ENCODE peak calls at places on chromosomes 6 and 20, in nine cellular contexts. Y is neural progenitor cell, A is PC-3, L is hepatocyte, Z is HCT116, S is SK-N-SH, G is GM23338, F is MM.1S, H is OCI-LY7. R is an unnamed sample.

GRCh38 chr20:21280496-21281016 is 22.6 kb upstream of the XRN2 start:
- DNase-seq in Y (no peak), A (no peak), L (no peak), Z (no peak), S (no peak), G (no peak), F (no peak), H (no peak), R (no peak)

GRCh38 chr6:6998194-6998569 is 109.6 kb upstream of the RREB1 start:
- DNase-seq in Y (no peak), A (no peak), L (no peak), Z (no peak), S (no peak), G (peak), F (no peak), H (no peak), R (peak)

GRCh38 chr6:97203343-97203742 is 79.7 kb downstream of the MMS22L start:
- DNase-seq in Y (peak), A (no peak), L (peak), Z (no peak), S (peak), G (no peak), F (no peak), H (no peak), R (no peak)

GRCh38 chr6:9540534-9541126 is 874.2 kb downstream of the TFAP2A start:
- DNase-seq in Y (peak), A (peak), L (peak), Z (peak), S (peak), G (peak), F (peak), H (peak), R (peak)

GRCh38 chr20:60584221-60584620 is 626.0 kb downstream of the CDH26 start:
- DNase-seq in Y (no peak), A (no peak), L (no peak), Z (no peak), S (no peak), G (no peak), F (no peak), H (no peak), R (peak)

GRCh38 chr6:73898599-73898998 is 202.6 kb downstream of the CD109 start:
- DNase-seq in Y (peak), A (peak), L (no peak), Z (no peak), S (no peak), G (peak), F (no peak), H (no peak), R (peak)

GRCh38 chr6:5174756-5175155 is 86.0 kb downstream of the LYRM4 start:
- DNase-seq in Y (no peak), A (no peak), L (no peak), Z (no peak), S (no peak), G (no peak), F (peak), H (peak), R (no peak)

GRCh38 chr6:53112404-53112803 is 36.2 kb downstream of the GCM1 start:
- DNase-seq in Y (no peak), A (peak), L (peak), Z (no peak), S (no peak), G (no peak), F (peak), H (no peak), R (no peak)

GRCh38 chr6:2505624-2506023 is 245.1 kb downstream of the MYLK4 start:
- DNase-seq in Y (peak), A (peak), L (no peak), Z (peak), S (peak), G (peak), F (no peak), H (peak), R (no peak)

GRCh38 chr20:41222703-41223102 is 85.4 kb downstream of the PLCG1 start:
- DNase-seq in Y (no peak), A (no peak), L (no peak), Z (no peak), S (no peak), G (no peak), F (no peak), H (no peak), R (peak)

GRCh38 chr20:38859070-38859690 is 53.7 kb downstream of the PPP1R16B start:
- DNase-seq in Y (no peak), A (no peak), L (no peak), Z (no peak), S (no peak), G (no peak), F (no peak), H (peak), R (no peak)

GRCh38 chr6:75350156-75350555 is 65.6 kb upstream of the TMEM30A start:
- DNase-seq in Y (no peak), A (no peak), L (no peak), Z (no peak), S (no peak), G (no peak), F (no peak), H (no peak), R (no peak)

GRCh38 chr6:89311853-89312531 is 3.1 kb downstream of the GABRR2 start:
- DNase-seq in Y (peak), A (peak), L (peak), Z (no peak), S (no peak), G (peak), F (no peak), H (peak), R (peak)

GRCh38 chr6:132820629-132821381 is 6.4 kb downstream of the RPS12 start:
- DNase-seq in Y (no peak), A (peak), L (no peak), Z (no peak), S (no peak), G (peak), F (no peak), H (peak), R (peak)
- TF ChIP-seq EZH2phosphoT487 in Y (no peak), A (no peak), L (no peak), Z (no peak), S (no peak), G (no peak), F (no peak), H (no peak), R (no peak)

GRCh38 chr6:39884696-39885095 is 49.6 kb downstream of the MOCS1 start:
- DNase-seq in Y (no peak), A (no peak), L (no peak), Z (no peak), S (no peak), G (no peak), F (no peak), H (no peak), R (peak)
- TF ChIP-seq EZH2phosphoT487 in Y (no peak), A (no peak), L (no peak), Z (no peak), S (no peak), G (no peak), F (no peak), H (no peak), R (no peak)

GRCh38 chr20:62889871-62890270 is 28.2 kb upstream of the TCFL5 start:
- DNase-seq in Y (no peak), A (no peak), L (no peak), Z (no peak), S (no peak), G (no peak), F (no peak), H (no peak), R (no peak)

GRCh38 chr20:62889411-62889810 is 27.8 kb upstream of the TCFL5 start:
- DNase-seq in Y (no peak), A (no peak), L (no peak), Z (no peak), S (no peak), G (no peak), F (no peak), H (no peak), R (no peak)

GRCh38 chr20:62890444-62890843 is 28.8 kb upstream of the TCFL5 start:
- DNase-seq in Y (no peak), A (no peak), L (no peak), Z (no peak), S (no peak), G (no peak), F (no peak), H (no peak), R (no peak)

GRCh38 chr20:62892348-62893304 is 31.0 kb upstream of the TCFL5 start:
- DNase-seq in Y (no peak), A (no peak), L (no peak), Z (no peak), S (no peak), G (no peak), F (no peak), H (no peak), R (no peak)

DNA sequence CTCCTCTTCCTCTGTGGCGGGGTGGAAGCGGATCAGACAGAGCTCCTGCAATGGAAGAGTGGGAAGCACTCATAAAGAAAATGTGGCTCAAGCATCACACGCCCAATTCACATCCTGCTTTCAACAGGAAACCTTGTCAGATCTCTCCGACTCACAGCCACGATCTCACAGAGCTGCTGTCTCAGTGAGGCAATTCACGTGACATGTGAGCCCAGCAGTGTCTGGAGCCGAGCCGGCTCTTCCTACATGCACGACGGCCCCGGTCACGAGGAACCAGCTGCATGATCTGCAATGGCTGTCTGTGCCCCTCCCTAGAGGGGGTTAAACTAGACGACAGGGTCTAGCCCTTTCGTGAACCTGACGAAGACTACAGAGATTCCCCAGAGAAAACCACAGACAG is 29.5 kb upstream of the TCFL5 start:
- DNase-seq in Y (no peak), A (no peak), L (no peak), Z (no peak), S (no peak), G (no peak), F (no peak), H (no peak), R (peak)
- TF ChIP-seq EZH2phosphoT487 in Y (no peak), A (no peak), L (no peak), Z (no peak), S (no peak), G (no peak), F (no peak), H (no peak), R (no peak)

GRCh38 chr20:1417273-1417672 is 24.4 kb upstream of the FKBP1A start:
- DNase-seq in Y (no peak), A (peak), L (no peak), Z (peak), S (no peak), G (no peak), F (no peak), H (no peak), R (peak)

GRCh38 chr20:1418335-1418734 is 25.5 kb upstream of the FKBP1A start:
- DNase-seq in Y (no peak), A (peak), L (no peak), Z (no peak), S (no peak), G (no peak), F (no peak), H (no peak), R (peak)

GRCh38 chr20:1414982-1415381 is 22.1 kb upstream of the FKBP1A start:
- DNase-seq in Y (no peak), A (peak), L (no peak), Z (no peak), S (no peak), G (no peak), F (no peak), H (no peak), R (peak)

GRCh38 chr20:1417790-1418189 is 24.9 kb upstream of the FKBP1A start:
- DNase-seq in Y (no peak), A (no peak), L (no peak), Z (no peak), S (no peak), G (no peak), F (no peak), H (no peak), R (no peak)

DNA sequence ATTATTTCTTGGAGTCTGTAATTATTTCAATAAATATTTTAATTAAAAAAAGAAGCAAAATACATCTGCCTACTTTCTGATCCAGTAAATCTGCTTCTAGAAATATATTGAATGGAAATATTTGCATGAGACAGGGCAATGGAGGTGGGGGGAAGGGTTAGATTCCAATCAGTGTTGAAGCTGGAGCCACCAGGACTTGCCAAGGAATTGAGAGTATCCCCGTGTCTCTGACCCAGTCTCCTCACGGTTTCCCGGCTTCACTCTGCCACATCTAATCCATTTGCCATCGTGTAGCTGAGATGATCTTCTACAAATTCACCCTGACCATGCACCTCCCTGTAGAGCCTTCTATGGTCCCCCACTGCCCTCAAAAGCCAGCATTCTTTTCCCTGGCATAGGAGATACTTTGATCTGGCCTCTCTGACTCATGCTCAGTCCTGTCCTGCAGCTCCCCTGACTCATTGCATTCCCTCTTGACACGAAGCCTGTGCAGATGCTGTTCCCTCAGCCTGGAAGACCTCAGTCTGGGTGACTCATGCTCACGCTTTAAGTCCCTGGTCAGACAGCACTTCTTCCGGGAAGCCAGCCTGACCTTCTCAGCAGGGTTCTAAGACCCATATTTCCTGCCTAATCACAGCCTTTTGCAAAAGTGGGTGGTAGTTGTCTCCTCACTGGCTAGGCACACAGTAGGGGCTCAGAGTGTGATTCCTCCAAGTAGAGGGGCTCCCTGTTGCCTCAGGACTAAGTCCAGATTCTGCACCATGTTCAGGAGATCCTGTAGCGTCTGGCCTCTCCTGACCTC is 23.0 kb upstream of the FKBP1A start:
- DNase-seq in Y (no peak), A (peak), L (peak), Z (peak), S (no peak), G (no peak), F (no peak), H (no peak), R (peak)
- TF ChIP-seq EZH2phosphoT487 in Y (no peak), A (no peak), L (no peak), Z (no peak), S (no peak), G (no peak), F (no peak), H (no peak), R (no peak)

DNA sequence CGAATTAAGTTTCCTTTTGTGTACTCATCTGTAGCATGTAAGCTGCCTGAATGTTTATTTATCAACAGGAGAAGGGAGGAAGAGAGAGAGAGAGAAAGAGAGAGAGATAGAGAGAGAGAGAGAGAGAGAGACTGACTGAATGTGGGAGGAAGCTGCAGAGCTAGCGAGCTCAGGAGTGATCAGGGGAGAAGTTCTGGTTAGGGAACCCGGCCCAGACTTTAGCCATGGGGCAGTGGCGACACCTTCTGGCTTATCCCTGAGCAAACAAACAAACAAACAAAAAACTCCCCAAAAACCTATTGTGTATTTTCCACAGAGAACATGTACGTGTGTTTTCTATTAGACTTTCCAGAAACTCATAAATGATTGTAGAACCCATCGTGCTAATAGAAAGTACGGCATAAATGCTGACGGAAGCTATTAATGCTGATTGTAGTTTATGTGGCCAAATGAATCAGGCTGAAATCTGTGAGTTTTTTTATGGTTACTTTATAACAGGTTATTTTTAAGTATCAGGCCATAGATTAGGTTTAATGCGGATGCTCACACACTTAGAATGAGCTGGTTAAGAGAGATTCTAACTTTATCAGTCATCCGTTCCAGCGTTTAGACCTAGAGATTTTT is 92.8 kb downstream of the CLIC5 start:
- DNase-seq in Y (peak), A (peak), L (peak), Z (peak), S (peak), G (peak), F (peak), H (peak), R (peak)
- TF ChIP-seq EZH2phosphoT487 in Y (no peak), A (no peak), L (no peak), Z (no peak), S (no peak), G (no peak), F (no peak), H (no peak), R (no peak)

GRCh38 chr20:5470943-5471342 is 154.2 kb upstream of the PROKR2 start:
- DNase-seq in Y (no peak), A (no peak), L (no peak), Z (no peak), S (no peak), G (no peak), F (no peak), H (no peak), R (no peak)
- TF ChIP-seq EZH2phosphoT487 in Y (no peak), A (no peak), L (no peak), Z (no peak), S (no peak), G (no peak), F (no peak), H (no peak), R (no peak)

GRCh38 chr6:136011475-136011874 is 160.0 kb downstream of the PDE7B start:
- DNase-seq in Y (no peak), A (no peak), L (no peak), Z (no peak), S (no peak), G (no peak), F (no peak), H (no peak), R (peak)
- TF ChIP-seq EZH2phosphoT487 in Y (no peak), A (no peak), L (no peak), Z (no peak), S (no peak), G (no peak), F (no peak), H (no peak), R (no peak)

DNA sequence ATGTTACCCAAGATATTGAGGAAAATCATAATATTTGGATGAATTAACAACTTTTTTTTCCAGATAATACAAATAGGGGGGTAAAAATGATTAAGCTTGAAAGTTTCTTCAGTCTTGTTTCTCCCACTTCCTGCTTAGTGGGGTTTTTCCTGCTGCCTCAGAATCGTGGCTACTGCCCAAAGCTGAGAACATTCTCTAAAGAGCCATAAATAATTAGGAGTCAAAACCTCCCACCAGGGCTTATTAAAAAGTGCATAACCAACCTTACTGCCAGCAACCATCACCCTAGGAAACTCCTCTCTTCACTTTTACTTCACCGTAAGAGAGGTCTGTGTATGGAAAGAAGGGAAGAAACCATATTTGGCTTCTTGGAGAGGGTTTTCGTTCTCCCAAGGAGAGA is 9.0 kb upstream of the LCA5 start:
- DNase-seq in Y (no peak), A (no peak), L (no peak), Z (no peak), S (no peak), G (no peak), F (no peak), H (no peak), R (peak)
- TF ChIP-seq EZH2phosphoT487 in Y (no peak), A (no peak), L (no peak), Z (no peak), S (no peak), G (no peak), F (no peak), H (no peak), R (no peak)

GRCh38 chr6:449057-449430 is 57.5 kb downstream of the IRF4 start:
- DNase-seq in Y (no peak), A (no peak), L (no peak), Z (no peak), S (no peak), G (no peak), F (no peak), H (no peak), R (no peak)
- TF ChIP-seq EZH2phosphoT487 in Y (no peak), A (no peak), L (no peak), Z (no peak), S (no peak), G (no peak), F (no peak), H (no peak), R (no peak)